ENCODE peak calls at places on chromosomes 6 and 20, in six cellular contexts. B is IMR-90, U is HCT116, Q is H1, A is K562, F is HepG2. E is an unnamed sample.

GRCh38 chr6:158417760-158418098 is 105.5 kb downstream of the TULP4 start:
- DNase-seq in B (peak), U (no peak), Q (no peak), A (no peak), F (no peak), E (no peak)

GRCh38 chr6:113939825-113940224 is 31.1 kb downstream of the HDAC2 start:
- DNase-seq in B (no peak), U (no peak), Q (no peak), A (no peak), F (no peak), E (no peak)

GRCh38 chr6:33882154-33882553 is 78.4 kb upstream of the MLN start:
- DNase-seq in B (peak), U (no peak), Q (no peak), A (no peak), F (no peak), E (no peak)

GRCh38 chr20:59159091-59159821 is 4.4 kb upstream of the ZNF831 start:
- DNase-seq in B (no peak), U (no peak), Q (no peak), A (no peak), F (no peak), E (no peak)

GRCh38 chr20:59207742-59208357 is 44.2 kb downstream of the ZNF831 start:
- DNase-seq in B (no peak), U (peak), Q (peak), A (peak), F (peak), E (peak)

GRCh38 chr20:13325033-13325432 is 104.0 kb downstream of the ISM1 start:
- DNase-seq in B (peak), U (peak), Q (peak), A (peak), F (peak), E (peak)

GRCh38 chr6:112253842-112254816 is at the start of gene LAMA4:
- DNase-seq in B (peak), U (no peak), Q (no peak), A (no peak), F (no peak), E (peak)

GRCh38 chr6:18276610-18277009 is 12.3 kb upstream of the DEK start:
- DNase-seq in B (no peak), U (no peak), Q (no peak), A (no peak), F (no peak), E (no peak)

GRCh38 chr20:20205862-20206236 is 153.5 kb downstream of the CFAP61 start:
- DNase-seq in B (no peak), U (no peak), Q (no peak), A (no peak), F (no peak), E (no peak)

GRCh38 chr20:20202793-20203192 is 150.5 kb downstream of the CFAP61 start:
- DNase-seq in B (no peak), U (no peak), Q (no peak), A (no peak), F (no peak), E (no peak)

GRCh38 chr20:20205141-20205861 is 153.0 kb downstream of the CFAP61 start:
- DNase-seq in B (no peak), U (no peak), Q (no peak), A (no peak), F (no peak), E (no peak)

GRCh38 chr20:20203784-20204183 is 151.5 kb downstream of the CFAP61 start:
- DNase-seq in B (no peak), U (no peak), Q (no peak), A (no peak), F (peak), E (no peak)

GRCh38 chr20:20204326-20204725 is 152.0 kb downstream of the CFAP61 start:
- DNase-seq in B (no peak), U (no peak), Q (no peak), A (no peak), F (no peak), E (no peak)
- TF ChIP-seq CEBPB in B (no peak), U (no peak), Q (no peak), A (no peak), F (no peak), E (no peak)

GRCh38 chr6:130677766-130678165 is 149.4 kb upstream of the SMLR1 start:
- DNase-seq in B (no peak), U (no peak), Q (no peak), A (no peak), F (no peak), E (no peak)

GRCh38 chr6:130681028-130681427 is 146.2 kb upstream of the SMLR1 start:
- DNase-seq in B (peak), U (no peak), Q (no peak), A (no peak), F (no peak), E (no peak)

GRCh38 chr6:130679684-130680083 is 147.5 kb upstream of the SMLR1 start:
- DNase-seq in B (no peak), U (no peak), Q (no peak), A (no peak), F (no peak), E (no peak)

GRCh38 chr6:130677312-130677711 is 149.9 kb upstream of the SMLR1 start:
- DNase-seq in B (no peak), U (no peak), Q (no peak), A (no peak), F (no peak), E (no peak)

GRCh38 chr6:130680118-130680517 is 147.1 kb upstream of the SMLR1 start:
- DNase-seq in B (peak), U (no peak), Q (no peak), A (no peak), F (no peak), E (no peak)
- H3K27ac ChIP-seq in B (no peak), U (no peak), Q (no peak), A (no peak), F (no peak), E (no peak)

DNA sequence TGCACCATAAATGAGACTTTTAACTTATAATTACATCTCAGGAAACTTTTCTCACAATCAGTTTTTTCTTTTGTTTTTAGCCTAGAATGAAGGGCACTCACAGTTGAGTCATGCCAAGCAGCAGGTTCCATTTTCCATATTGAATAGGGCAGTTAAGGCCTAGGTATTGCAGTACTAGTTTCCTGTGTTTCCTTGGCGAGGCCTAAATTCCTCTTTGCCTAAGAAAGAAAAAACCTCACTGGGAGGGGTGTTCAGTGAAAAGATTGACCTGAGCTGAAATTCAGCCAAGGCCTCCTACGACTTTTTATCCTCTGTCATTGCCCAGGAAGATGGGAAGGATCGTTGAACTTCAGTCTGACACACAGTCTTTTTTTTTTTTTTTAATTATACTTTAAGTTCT is 85.5 kb downstream of the IMPG1 start:
- DNase-seq in B (no peak), U (no peak), Q (no peak), A (no peak), F (no peak), E (no peak)
- TF ChIP-seq CEBPB in B (no peak), U (no peak), Q (no peak), A (no peak), F (no peak), E (no peak)

GRCh38 chr6:169427856-169428255 is 174.2 kb upstream of the THBS2 start:
- DNase-seq in B (peak), U (no peak), Q (no peak), A (no peak), F (no peak), E (no peak)

GRCh38 chr6:169425628-169426370 is 172.2 kb upstream of the THBS2 start:
- DNase-seq in B (no peak), U (no peak), Q (no peak), A (no peak), F (no peak), E (no peak)

GRCh38 chr6:169426611-169427010 is 173.0 kb upstream of the THBS2 start:
- DNase-seq in B (no peak), U (no peak), Q (no peak), A (no peak), F (no peak), E (no peak)

GRCh38 chr6:169428532-169428931 is 174.9 kb upstream of the THBS2 start:
- DNase-seq in B (no peak), U (no peak), Q (no peak), A (no peak), F (no peak), E (no peak)

DNA sequence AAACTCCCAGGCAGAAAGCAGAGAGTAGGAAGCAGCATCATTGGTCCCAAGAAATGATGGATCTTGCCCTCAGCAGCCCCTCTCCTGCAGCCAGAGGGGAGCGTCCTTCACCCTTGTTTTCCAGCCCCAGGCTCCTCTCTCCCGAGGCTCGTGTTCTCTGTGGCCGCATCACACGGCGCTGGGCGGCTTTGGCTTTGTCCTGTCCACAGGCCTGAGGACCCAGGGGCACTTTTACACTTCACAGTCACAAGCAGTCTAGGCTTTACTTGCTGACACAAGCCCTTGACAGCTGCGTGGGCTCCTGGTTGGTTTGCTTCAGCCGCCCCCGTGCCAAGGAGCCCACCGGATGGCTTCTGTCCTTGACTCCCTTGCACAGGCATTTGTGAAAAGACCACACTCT is 175.4 kb upstream of the THBS2 start:
- DNase-seq in B (no peak), U (no peak), Q (no peak), A (no peak), F (no peak), E (no peak)
- H3K27ac ChIP-seq in B (peak), U (no peak), Q (no peak), A (no peak), F (no peak), E (no peak)

GRCh38 chr6:41643899-41644269 is 5.6 kb downstream of the MDFI start:
- DNase-seq in B (no peak), U (no peak), Q (no peak), A (no peak), F (no peak), E (no peak)
- TF ChIP-seq CEBPB in B (no peak), U (no peak), Q (no peak), A (no peak), F (no peak), E (no peak)

GRCh38 chr20:31514154-31515071 is at the start of gene HM13:
- DNase-seq in B (peak), U (peak), Q (peak), A (peak), F (peak), E (peak)
- H3K27ac ChIP-seq in B (peak), U (peak), Q (peak), A (peak), F (peak), E (peak)

GRCh38 chr20:3199976-3200755 is 4.3 kb downstream of the DDRGK1 start:
- DNase-seq in B (no peak), U (no peak), Q (no peak), A (no peak), F (no peak), E (no peak)

GRCh38 chr20:3202965-3203314 is 1.5 kb downstream of the DDRGK1 start:
- DNase-seq in B (no peak), U (no peak), Q (no peak), A (no peak), F (no peak), E (no peak)

GRCh38 chr20:3204124-3204794 is at the start of gene DDRGK1:
- DNase-seq in B (peak), U (peak), Q (no peak), A (peak), F (peak), E (peak)

GRCh38 chr20:3199206-3199605 is 5.3 kb downstream of the DDRGK1 start:
- DNase-seq in B (no peak), U (no peak), Q (no peak), A (no peak), F (no peak), E (no peak)

GRCh38 chr20:3203315-3204123 is 963 bp downstream of the DDRGK1 start:
- DNase-seq in B (no peak), U (no peak), Q (no peak), A (peak), F (peak), E (no peak)
- TF ChIP-seq CEBPB in B (no peak), U (no peak), Q (no peak), A (no peak), F (no peak), E (no peak)

GRCh38 chr20:1898496-1899168 is 3.4 kb downstream of the SIRPA start:
- DNase-seq in B (no peak), U (no peak), Q (no peak), A (no peak), F (no peak), E (no peak)
- H3K27ac ChIP-seq in B (no peak), U (no peak), Q (no peak), A (no peak), F (no peak), E (no peak)

DNA sequence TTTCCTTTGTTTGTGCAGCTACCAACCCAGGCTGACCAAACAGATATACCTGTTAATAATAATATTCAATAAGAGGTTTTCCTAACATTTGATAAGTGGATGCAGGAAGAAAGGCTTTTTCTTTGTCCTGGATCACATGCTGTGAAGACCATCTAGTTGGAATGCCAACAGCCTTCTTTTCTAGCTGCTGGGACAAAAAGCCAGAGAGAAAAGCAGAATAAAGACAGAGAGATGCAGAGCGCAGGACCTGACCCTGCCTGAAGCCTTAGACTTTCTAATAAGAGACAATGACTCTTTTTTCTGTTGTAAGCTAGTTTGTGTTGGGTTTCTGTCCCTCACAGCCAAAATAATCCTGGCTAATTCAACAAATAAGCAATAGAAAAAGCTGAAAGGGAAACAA is 308.2 kb downstream of the PHF3 start:
- DNase-seq in B (no peak), U (no peak), Q (peak), A (no peak), F (no peak), E (no peak)
- TF ChIP-seq CEBPB in B (no peak), U (no peak), Q (no peak), A (no peak), F (no peak), E (no peak)

DNA sequence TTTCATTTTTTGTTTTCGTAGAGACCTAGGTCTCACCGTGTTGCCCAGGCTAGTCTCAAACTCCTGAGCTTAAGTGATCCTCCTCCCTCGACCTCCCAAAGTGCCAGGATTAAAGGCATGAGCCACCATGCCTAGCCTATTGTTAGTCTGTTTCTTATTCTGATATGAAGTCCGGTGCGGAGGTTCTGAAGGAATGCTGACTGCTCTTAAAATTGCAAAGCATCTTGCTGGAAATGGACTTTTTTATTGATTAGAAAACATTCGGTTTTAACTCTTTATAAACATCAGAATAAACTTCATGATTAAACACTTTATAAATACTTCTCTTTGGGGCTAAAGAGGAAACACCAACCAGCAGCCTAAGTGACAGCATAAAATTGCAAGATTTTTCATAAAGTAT is 3.2 kb downstream of the TNFAIP3 start:
- DNase-seq in B (no peak), U (no peak), Q (no peak), A (no peak), F (no peak), E (no peak)
- H3K27ac ChIP-seq in B (no peak), U (no peak), Q (no peak), A (no peak), F (peak), E (peak)

E was measured in A549.